ENCODE peak calls at places on chromosomes 13 and 19, in seven cellular contexts. D is psoas muscle, R is lower leg skin, N is GM06990, K is cardiac muscle cell, Z is neural progenitor cell, T is coronary artery. J is an unnamed sample.

GRCh38 chr19:30795727-30796126 is 423.5 kb downstream of the ZNF536 start:
- DNase-seq in D (no peak), R (no peak), N (no peak), K (no peak), Z (no peak), T (no peak), J (peak; percentile 76)

GRCh38 chr13:96581741-96582140 is 412.5 kb downstream of the OXGR1 start:
- DNase-seq in D (no peak), R (no peak), N (no peak), K (no peak), Z (no peak), T (no peak), J (no peak)

GRCh38 chr13:69579351-69579750 is 528.3 kb upstream of the ATXN8OS start:
- DNase-seq in D (no peak), R (no peak), N (no peak), K (no peak), Z (no peak), T (no peak), J (no peak)

GRCh38 chr13:27533155-27533643 is 82.8 kb upstream of the MTIF3 start:
- DNase-seq in D (peak; percentile 84), R (peak; percentile 95), N (peak; percentile 37), K (peak; percentile 85), Z (peak; percentile 94), T (peak; percentile 76), J (peak; percentile 95)

GRCh38 chr13:101988140-101988539 is 413.7 kb downstream of the FGF14 start:
- DNase-seq in D (no peak), R (no peak), N (no peak), K (no peak), Z (peak; percentile 36), T (no peak), J (no peak)

GRCh38 chr19:40216013-40216776 is 2.0 kb downstream of the TTC9B start:
- DNase-seq in D (no peak), R (no peak), N (no peak), K (no peak), Z (no peak), T (no peak), J (no peak)

GRCh38 chr13:84605927-84606326 is 723.7 kb upstream of the SLITRK1 start:
- DNase-seq in D (no peak), R (no peak), N (no peak), K (no peak), Z (no peak), T (peak; percentile 50), J (no peak)

GRCh38 chr13:112066624-112067004 is 335 bp upstream of the SOX1 start:
- DNase-seq in D (peak; percentile 38), R (peak; percentile 82), N (no peak), K (peak; percentile 58), Z (peak; percentile 94), T (no peak), J (no peak)

GRCh38 chr13:110541526-110541920 is 20.0 kb downstream of the RAB20 start:
- DNase-seq in D (no peak), R (no peak), N (no peak), K (peak; percentile 46), Z (peak; percentile 37), T (no peak), J (no peak)

GRCh38 chr13:104318121-104318520 is 1251.9 kb upstream of the SLC10A2 start:
- DNase-seq in D (no peak), R (no peak), N (no peak), K (peak; percentile 69), Z (peak; percentile 18), T (no peak), J (no peak)

GRCh38 chr13:38914070-38914469 is 76.6 kb downstream of the STOML3 start:
- DNase-seq in D (no peak), R (no peak), N (no peak), K (no peak), Z (no peak), T (no peak), J (no peak)

GRCh38 chr19:35528218-35529038 is at the start of gene SBSN:
- DNase-seq in D (no peak), R (no peak), N (no peak), K (peak; percentile 79), Z (no peak), T (no peak), J (no peak)

GRCh38 chr19:46616631-46617322 is 8.1 kb downstream of the PTGIR start:
- DNase-seq in D (no peak), R (no peak), N (peak; percentile 67), K (peak; percentile 82), Z (peak; percentile 83), T (no peak), J (no peak)

GRCh38 chr19:38448225-38448624 is 14.7 kb downstream of the RYR1 start:
- DNase-seq in D (no peak), R (no peak), N (no peak), K (no peak), Z (no peak), T (no peak), J (no peak)

GRCh38 chr13:98509271-98510155 is 67.4 kb downstream of the STK24 start:
- DNase-seq in D (peak; percentile 60), R (peak; percentile 93), N (peak; percentile 65), K (peak; percentile 83), Z (no peak), T (no peak), J (peak; percentile 62)

GRCh38 chr19:51724543-51724942 is 752 bp upstream of the HAS1 start:
- DNase-seq in D (peak; percentile 57), R (peak; percentile 91), N (no peak), K (peak; percentile 52), Z (no peak), T (no peak), J (no peak)

GRCh38 chr13:87975035-87975434 is 303.9 kb downstream of the SLITRK5 start:
- DNase-seq in D (no peak), R (no peak), N (no peak), K (no peak), Z (no peak), T (no peak), J (no peak)

GRCh38 chr19:17219286-17219685 is 4.1 kb downstream of the USE1 start:
- DNase-seq in D (no peak), R (no peak), N (no peak), K (no peak), Z (no peak), T (no peak), J (no peak)

GRCh38 chr19:51323481-51323891 is 12.0 kb downstream of the IGLON5 start:
- DNase-seq in D (no peak), R (no peak), N (no peak), K (no peak), Z (no peak), T (no peak), J (no peak)

GRCh38 chr13:95643471-95643813 is 1.1 kb downstream of the DZIP1 start:
- DNase-seq in D (no peak), R (no peak), N (no peak), K (peak; percentile 49), Z (peak; percentile 53), T (no peak), J (no peak)

GRCh38 chr13:110233682-110234280 is 73.2 kb downstream of the COL4A1 start:
- DNase-seq in D (no peak), R (no peak), N (no peak), K (no peak), Z (no peak), T (no peak), J (peak; percentile 30)

GRCh38 chr19:38247126-38247525 is 9.0 kb downstream of the PPP1R14A start:
- DNase-seq in D (no peak), R (no peak), N (no peak), K (peak; percentile 58), Z (no peak), T (no peak), J (no peak)

GRCh38 chr13:25300861-25301346 is 521 bp upstream of the NUP58 start:
- DNase-seq in D (peak; percentile 22), R (peak; percentile 83), N (peak; percentile 51), K (peak; percentile 51), Z (peak; percentile 5), T (no peak), J (no peak)

GRCh38 chr13:79874396-79875360 is 393.7 kb downstream of the NDFIP2 start:
- DNase-seq in D (no peak), R (no peak), N (no peak), K (no peak), Z (no peak), T (no peak), J (no peak)

GRCh38 chr19:38385057-38385803 is 2.6 kb downstream of the GGN start:
- DNase-seq in D (no peak), R (no peak), N (no peak), K (no peak), Z (no peak), T (no peak), J (no peak)

GRCh38 chr13:53368948-53369347 is 340.3 kb downstream of the OLFM4 start:
- DNase-seq in D (no peak), R (no peak), N (no peak), K (no peak), Z (peak; percentile 44), T (no peak), J (no peak)

GRCh38 chr13:95221991-95222732 is 79.1 kb downstream of the ABCC4 start:
- DNase-seq in D (no peak), R (peak; percentile 59), N (peak; percentile 54), K (no peak), Z (no peak), T (no peak), J (no peak)

GRCh38 chr19:55253842-55254624 is 4.8 kb downstream of the PPP6R1 start:
- DNase-seq in D (no peak), R (no peak), N (peak; percentile 87), K (no peak), Z (no peak), T (no peak), J (no peak)
- TF ChIP-seq CTCF in D (no peak), R (no peak), N (no peak), K (no peak), Z (no peak), T (no peak), J (no peak)

DNA sequence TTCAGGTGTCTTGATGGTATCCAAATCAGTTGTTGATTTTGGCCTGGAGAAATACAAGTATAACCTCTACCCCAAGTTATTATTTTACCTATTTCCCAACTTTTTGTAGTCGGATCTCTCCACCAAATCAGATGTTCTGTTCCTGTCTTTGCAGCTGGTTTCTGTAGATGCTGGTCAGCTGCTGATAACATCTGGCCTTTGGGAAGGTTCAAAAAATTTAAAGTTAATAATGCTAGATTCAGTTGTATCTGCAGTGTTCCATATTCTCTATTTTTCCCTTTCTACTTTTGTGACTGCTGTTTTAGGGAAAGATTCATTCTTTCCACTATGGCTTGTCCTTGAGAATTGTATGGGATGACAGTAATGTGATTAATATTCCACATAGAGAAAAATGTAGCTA is 99.3 kb downstream of the ZNF100 start:
- DNase-seq in D (no peak), R (no peak), N (no peak), K (no peak), Z (no peak), T (no peak), J (no peak)
- TF ChIP-seq CTCF in D (no peak), R (no peak), N (no peak), K (no peak), Z (no peak), T (no peak), J (no peak)

GRCh38 chr19:932647-933552 is 7.1 kb downstream of the ARID3A start:
- DNase-seq in D (peak; percentile 83), R (peak; percentile 93), N (peak; percentile 73), K (peak; percentile 97), Z (peak; percentile 54), T (no peak), J (peak; percentile 98)
- TF ChIP-seq CTCF in D (no peak), R (no peak), N (no peak), K (no peak), Z (no peak), T (no peak), J (no peak)

DNA sequence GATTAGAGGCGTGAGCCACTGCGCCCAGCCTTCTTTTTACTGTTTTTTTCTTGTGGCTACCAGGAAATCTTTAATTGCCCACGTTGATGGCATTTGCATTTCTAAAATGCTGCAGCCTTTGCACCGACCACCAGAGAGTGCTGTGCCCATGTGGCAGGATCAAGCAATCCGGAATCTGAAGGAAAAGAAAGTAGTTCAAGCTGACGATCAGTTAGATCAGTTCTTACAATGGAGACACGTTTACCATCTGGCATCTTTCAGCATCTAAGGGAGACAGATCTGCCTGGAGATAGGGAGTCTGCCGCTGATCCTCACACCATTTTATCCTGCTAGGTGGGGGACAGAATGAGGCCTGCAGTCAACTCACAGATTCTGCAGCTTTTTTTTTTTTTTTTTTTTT is 19.9 kb downstream of the TINCR start:
- DNase-seq in D (no peak), R (no peak), N (no peak), K (peak; percentile 62), Z (peak; percentile 53), T (no peak), J (no peak)
- TF ChIP-seq CTCF in D (peak; percentile 27), R (no peak), N (peak; percentile 44), K (peak; percentile 70), Z (peak; percentile 72), T (no peak), J (peak; percentile 72)